ENCODE peak calls at places on chromosomes 11 and 22, in eight cellular contexts. One of them, this sample, is unnamed.

GRCh38 chr22:35227248-35227647 is 30.0 kb upstream of the HMGXB4 start:
- DNase-seq in astrocyte of the spinal cord: no peak
- DNase-seq in AG04450: no peak
- DNase-seq in right lobe of liver: no peak
- DNase-seq in ovary: no peak
- DNase-seq in suprapubic skin: no peak
- DNase-seq in neuronal stem cell: no peak
- DNase-seq in colonic mucosa: no peak
- DNase-seq in this sample: no peak

GRCh38 chr22:30204742-30205111 is 41.8 kb downstream of the LIF start:
- DNase-seq in astrocyte of the spinal cord: peak
- DNase-seq in AG04450: peak
- DNase-seq in right lobe of liver: no peak
- DNase-seq in ovary: peak
- DNase-seq in suprapubic skin: no peak
- DNase-seq in neuronal stem cell: no peak
- DNase-seq in colonic mucosa: no peak
- DNase-seq in this sample: peak

GRCh38 chr11:31045335-31045734 is 324.2 kb downstream of the DCDC1 start:
- DNase-seq in astrocyte of the spinal cord: peak
- DNase-seq in AG04450: no peak
- DNase-seq in right lobe of liver: no peak
- DNase-seq in ovary: no peak
- DNase-seq in suprapubic skin: no peak
- DNase-seq in neuronal stem cell: peak
- DNase-seq in colonic mucosa: no peak
- DNase-seq in this sample: peak

GRCh38 chr11:60860943-60861342 is 5.2 kb upstream of the PTGDR2 start:
- DNase-seq in astrocyte of the spinal cord: peak
- DNase-seq in AG04450: no peak
- DNase-seq in right lobe of liver: no peak
- DNase-seq in ovary: no peak
- DNase-seq in suprapubic skin: peak
- DNase-seq in neuronal stem cell: no peak
- DNase-seq in colonic mucosa: no peak
- DNase-seq in this sample: peak

GRCh38 chr22:32839776-32840571 is 38.5 kb downstream of the TIMP3 start:
- DNase-seq in astrocyte of the spinal cord: peak
- DNase-seq in AG04450: no peak
- DNase-seq in right lobe of liver: no peak
- DNase-seq in ovary: peak
- DNase-seq in suprapubic skin: no peak
- DNase-seq in neuronal stem cell: no peak
- DNase-seq in colonic mucosa: no peak
- DNase-seq in this sample: no peak

GRCh38 chr11:123584186-123584585 is 70.2 kb downstream of the SCN3B start:
- DNase-seq in astrocyte of the spinal cord: no peak
- DNase-seq in AG04450: no peak
- DNase-seq in right lobe of liver: no peak
- DNase-seq in ovary: no peak
- DNase-seq in suprapubic skin: no peak
- DNase-seq in neuronal stem cell: no peak
- DNase-seq in colonic mucosa: no peak
- DNase-seq in this sample: no peak

GRCh38 chr11:33828604-33829429 is 54.5 kb upstream of the FBXO3 start:
- DNase-seq in astrocyte of the spinal cord: no peak
- DNase-seq in AG04450: no peak
- DNase-seq in right lobe of liver: no peak
- DNase-seq in ovary: no peak
- DNase-seq in suprapubic skin: no peak
- DNase-seq in neuronal stem cell: peak
- DNase-seq in colonic mucosa: no peak
- DNase-seq in this sample: no peak

GRCh38 chr22:46224771-46225290 is 25.3 kb downstream of the CDPF1 start:
- DNase-seq in astrocyte of the spinal cord: no peak
- DNase-seq in AG04450: no peak
- DNase-seq in right lobe of liver: no peak
- DNase-seq in ovary: no peak
- DNase-seq in suprapubic skin: no peak
- DNase-seq in neuronal stem cell: no peak
- DNase-seq in colonic mucosa: no peak
- DNase-seq in this sample: no peak

GRCh38 chr11:128544625-128545024 is 42.7 kb downstream of the ETS1 start:
- DNase-seq in astrocyte of the spinal cord: peak
- DNase-seq in AG04450: peak
- DNase-seq in right lobe of liver: no peak
- DNase-seq in ovary: no peak
- DNase-seq in suprapubic skin: no peak
- DNase-seq in neuronal stem cell: no peak
- DNase-seq in colonic mucosa: no peak
- DNase-seq in this sample: peak

GRCh38 chr22:19429950-19430889 is 1.3 kb downstream of the HIRA start:
- DNase-seq in astrocyte of the spinal cord: peak
- DNase-seq in AG04450: no peak
- DNase-seq in right lobe of liver: peak
- DNase-seq in ovary: peak
- DNase-seq in suprapubic skin: no peak
- DNase-seq in neuronal stem cell: no peak
- DNase-seq in colonic mucosa: peak
- DNase-seq in this sample: peak

GRCh38 chr22:38222797-38223119 is 21.0 kb downstream of the MAFF start:
- DNase-seq in astrocyte of the spinal cord: no peak
- DNase-seq in AG04450: no peak
- DNase-seq in right lobe of liver: no peak
- DNase-seq in ovary: no peak
- DNase-seq in suprapubic skin: no peak
- DNase-seq in neuronal stem cell: no peak
- DNase-seq in colonic mucosa: peak
- DNase-seq in this sample: no peak

GRCh38 chr11:64415996-64416728 is 57.2 kb downstream of the RPS6KA4 start:
- DNase-seq in astrocyte of the spinal cord: no peak
- DNase-seq in AG04450: no peak
- DNase-seq in right lobe of liver: no peak
- DNase-seq in ovary: no peak
- DNase-seq in suprapubic skin: no peak
- DNase-seq in neuronal stem cell: no peak
- DNase-seq in colonic mucosa: no peak
- DNase-seq in this sample: no peak

GRCh38 chr11:72568861-72569260 is 105.4 kb downstream of the PDE2A start:
- DNase-seq in astrocyte of the spinal cord: no peak
- DNase-seq in AG04450: no peak
- DNase-seq in right lobe of liver: no peak
- DNase-seq in ovary: no peak
- DNase-seq in suprapubic skin: peak
- DNase-seq in neuronal stem cell: no peak
- DNase-seq in colonic mucosa: no peak
- DNase-seq in this sample: peak

GRCh38 chr11:72812968-72813739 is 1.1 kb upstream of the ATG16L2 start:
- DNase-seq in astrocyte of the spinal cord: peak
- DNase-seq in AG04450: no peak
- DNase-seq in right lobe of liver: no peak
- DNase-seq in ovary: peak
- DNase-seq in suprapubic skin: no peak
- DNase-seq in neuronal stem cell: no peak
- DNase-seq in colonic mucosa: peak
- DNase-seq in this sample: peak

GRCh38 chr22:42039271-42039670 is 31.3 kb downstream of the NAGA start:
- DNase-seq in astrocyte of the spinal cord: no peak
- DNase-seq in AG04450: no peak
- DNase-seq in right lobe of liver: no peak
- DNase-seq in ovary: no peak
- DNase-seq in suprapubic skin: no peak
- DNase-seq in neuronal stem cell: no peak
- DNase-seq in colonic mucosa: no peak
- DNase-seq in this sample: no peak

GRCh38 chr22:32080904-32081303 is 37.8 kb downstream of the SLC5A1 start:
- DNase-seq in astrocyte of the spinal cord: peak
- DNase-seq in AG04450: peak
- DNase-seq in right lobe of liver: no peak
- DNase-seq in ovary: no peak
- DNase-seq in suprapubic skin: no peak
- DNase-seq in neuronal stem cell: peak
- DNase-seq in colonic mucosa: peak
- DNase-seq in this sample: peak

GRCh38 chr11:69169479-69169878 is 13.7 kb downstream of the SMIM38 start:
- DNase-seq in astrocyte of the spinal cord: no peak
- DNase-seq in AG04450: no peak
- DNase-seq in right lobe of liver: no peak
- DNase-seq in ovary: no peak
- DNase-seq in suprapubic skin: no peak
- DNase-seq in neuronal stem cell: no peak
- DNase-seq in colonic mucosa: no peak
- DNase-seq in this sample: no peak

GRCh38 chr22:42066937-42067336 is 3.7 kb downstream of the NAGA start:
- DNase-seq in astrocyte of the spinal cord: no peak
- DNase-seq in AG04450: no peak
- DNase-seq in right lobe of liver: no peak
- DNase-seq in ovary: no peak
- DNase-seq in suprapubic skin: no peak
- DNase-seq in neuronal stem cell: no peak
- DNase-seq in colonic mucosa: peak
- DNase-seq in this sample: no peak

GRCh38 chr11:115219378-115219777 is 284.8 kb downstream of the CADM1 start:
- DNase-seq in astrocyte of the spinal cord: no peak
- DNase-seq in AG04450: no peak
- DNase-seq in right lobe of liver: no peak
- DNase-seq in ovary: no peak
- DNase-seq in suprapubic skin: no peak
- DNase-seq in neuronal stem cell: no peak
- DNase-seq in colonic mucosa: no peak
- DNase-seq in this sample: no peak

DNA sequence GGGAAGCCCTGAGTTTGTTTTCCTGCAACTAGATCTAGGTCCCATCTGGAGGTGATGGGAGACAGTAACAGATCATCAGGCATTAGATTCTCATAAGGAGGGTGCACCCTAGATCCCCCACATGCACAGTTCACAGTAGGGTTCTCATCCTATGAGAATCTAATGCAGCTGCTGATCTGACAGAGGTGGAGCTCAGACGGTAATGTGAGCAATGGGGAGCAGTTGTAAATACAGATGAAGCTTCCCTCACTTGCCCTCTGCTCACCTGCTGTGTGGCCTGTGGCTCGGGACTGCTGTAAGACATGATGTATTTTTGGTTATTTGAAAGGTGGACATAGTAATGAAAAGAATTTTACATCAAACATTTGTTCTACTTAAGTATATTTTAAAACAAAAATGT is 20.5 kb downstream of the FDX1 start:
- DNase-seq in astrocyte of the spinal cord: no peak
- DNase-seq in AG04450: no peak
- DNase-seq in right lobe of liver: no peak
- DNase-seq in ovary: no peak
- DNase-seq in suprapubic skin: no peak
- DNase-seq in neuronal stem cell: no peak
- DNase-seq in colonic mucosa: no peak
- DNase-seq in this sample: no peak
- H3K4me3 ChIP-seq in astrocyte of the spinal cord: no peak
- H3K4me3 ChIP-seq in AG04450: no peak
- H3K4me3 ChIP-seq in right lobe of liver: no peak
- H3K4me3 ChIP-seq in ovary: no peak
- H3K4me3 ChIP-seq in suprapubic skin: no peak
- H3K4me3 ChIP-seq in neuronal stem cell: no peak
- H3K4me3 ChIP-seq in colonic mucosa: no peak
- H3K4me3 ChIP-seq in this sample: no peak

GRCh38 chr11:62345862-62346261 is 8.6 kb downstream of the ASRGL1 start:
- DNase-seq in astrocyte of the spinal cord: no peak
- DNase-seq in AG04450: no peak
- DNase-seq in right lobe of liver: no peak
- DNase-seq in ovary: no peak
- DNase-seq in suprapubic skin: no peak
- DNase-seq in neuronal stem cell: no peak
- DNase-seq in colonic mucosa: peak
- DNase-seq in this sample: no peak

GRCh38 chr11:62340269-62340901 is 3.1 kb downstream of the ASRGL1 start:
- DNase-seq in astrocyte of the spinal cord: peak
- DNase-seq in AG04450: no peak
- DNase-seq in right lobe of liver: peak
- DNase-seq in ovary: peak
- DNase-seq in suprapubic skin: no peak
- DNase-seq in neuronal stem cell: peak
- DNase-seq in colonic mucosa: peak
- DNase-seq in this sample: peak

GRCh38 chr11:62338218-62338617 is 970 bp downstream of the ASRGL1 start:
- DNase-seq in astrocyte of the spinal cord: no peak
- DNase-seq in AG04450: no peak
- DNase-seq in right lobe of liver: no peak
- DNase-seq in ovary: no peak
- DNase-seq in suprapubic skin: no peak
- DNase-seq in neuronal stem cell: no peak
- DNase-seq in colonic mucosa: no peak
- DNase-seq in this sample: no peak

GRCh38 chr11:62343822-62344609 is 6.8 kb downstream of the ASRGL1 start:
- DNase-seq in astrocyte of the spinal cord: no peak
- DNase-seq in AG04450: no peak
- DNase-seq in right lobe of liver: no peak
- DNase-seq in ovary: no peak
- DNase-seq in suprapubic skin: no peak
- DNase-seq in neuronal stem cell: no peak
- DNase-seq in colonic mucosa: no peak
- DNase-seq in this sample: no peak
- H3K4me3 ChIP-seq in astrocyte of the spinal cord: no peak
- H3K4me3 ChIP-seq in AG04450: no peak
- H3K4me3 ChIP-seq in right lobe of liver: no peak
- H3K4me3 ChIP-seq in ovary: no peak
- H3K4me3 ChIP-seq in suprapubic skin: no peak
- H3K4me3 ChIP-seq in neuronal stem cell: no peak
- H3K4me3 ChIP-seq in colonic mucosa: no peak
- H3K4me3 ChIP-seq in this sample: no peak

GRCh38 chr22:27128461-27129080 is 471.2 kb downstream of the MIAT start:
- DNase-seq in astrocyte of the spinal cord: no peak
- DNase-seq in AG04450: no peak
- DNase-seq in right lobe of liver: no peak
- DNase-seq in ovary: no peak
- DNase-seq in suprapubic skin: no peak
- DNase-seq in neuronal stem cell: no peak
- DNase-seq in colonic mucosa: no peak
- DNase-seq in this sample: peak
- H3K4me3 ChIP-seq in astrocyte of the spinal cord: no peak
- H3K4me3 ChIP-seq in AG04450: no peak
- H3K4me3 ChIP-seq in right lobe of liver: no peak
- H3K4me3 ChIP-seq in ovary: no peak
- H3K4me3 ChIP-seq in suprapubic skin: no peak
- H3K4me3 ChIP-seq in neuronal stem cell: no peak
- H3K4me3 ChIP-seq in colonic mucosa: no peak
- H3K4me3 ChIP-seq in this sample: no peak

DNA sequence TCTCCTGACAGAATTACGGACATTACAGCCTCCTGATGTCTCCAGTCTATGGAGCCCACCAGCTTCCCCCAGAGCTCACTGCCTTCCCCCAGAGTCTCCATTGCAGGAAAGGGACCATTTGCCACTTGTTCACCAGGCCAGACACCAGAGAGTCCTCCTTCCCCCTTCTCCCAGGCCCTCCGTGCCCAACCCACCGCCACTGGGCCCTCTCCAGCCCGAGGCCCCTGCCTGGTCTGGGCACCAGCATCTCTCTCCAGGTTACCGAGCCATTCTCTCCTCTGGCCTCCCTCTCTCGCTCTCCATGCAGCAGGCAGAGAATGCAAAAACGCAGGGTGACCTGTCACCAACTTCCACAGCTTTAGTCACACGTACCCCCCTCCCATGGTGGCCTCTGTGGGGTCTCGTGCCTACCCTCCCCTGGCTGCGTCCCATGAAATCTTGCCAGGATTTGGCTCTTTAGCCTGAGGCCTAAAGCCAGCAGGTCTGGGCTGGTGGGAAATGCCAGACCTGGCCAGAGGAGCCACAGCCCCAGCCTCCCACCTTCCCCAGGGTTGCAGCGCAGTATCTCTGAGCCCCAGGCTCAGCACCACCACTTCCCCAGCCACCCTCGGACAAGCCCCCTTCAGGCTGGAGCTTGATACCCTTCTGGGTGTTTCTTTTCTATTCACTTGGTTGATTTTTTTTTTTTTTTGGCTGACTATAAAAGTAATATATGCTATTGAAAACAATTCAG is 6.8 kb upstream of the SERPINH1 start:
- DNase-seq in astrocyte of the spinal cord: no peak
- DNase-seq in AG04450: no peak
- DNase-seq in right lobe of liver: no peak
- DNase-seq in ovary: peak
- DNase-seq in suprapubic skin: no peak
- DNase-seq in neuronal stem cell: no peak
- DNase-seq in colonic mucosa: no peak
- DNase-seq in this sample: no peak
- H3K4me3 ChIP-seq in astrocyte of the spinal cord: no peak
- H3K4me3 ChIP-seq in AG04450: peak
- H3K4me3 ChIP-seq in right lobe of liver: no peak
- H3K4me3 ChIP-seq in ovary: peak
- H3K4me3 ChIP-seq in suprapubic skin: no peak
- H3K4me3 ChIP-seq in neuronal stem cell: no peak
- H3K4me3 ChIP-seq in colonic mucosa: no peak
- H3K4me3 ChIP-seq in this sample: no peak

This sample was measured in cardiac fibroblast.